ENCODE peak calls at places on chromosomes 12 and 14, in ten cellular contexts. F is NCI-H345; I is IMR-90; B is activated naive CD4-positive, alpha-beta T cell treated with anti-CD3 and anti-CD28 coated beads, Interleukin-2, amount 10 ng/mL, durations not matched to agents 7 days and 5 days; Q is NCI-H446; E is NCI-H460; M is stimulated activated CD4-positive, alpha-beta T cell treated with anti-CD3 and anti-CD28 coated beads, Interleukin-1b, Interleukin-23, amount 100 ng/mL, for 24 hours; U is kidney tubule cell; Z is cardiac fibroblast; S is T-helper 1 cell. J is an unnamed sample.

GRCh38 chr12:55908726-55909512 is 18.8 kb downstream of the PYM1 start:
- DNase-seq in F (no peak), I (peak; percentile 51), B (no peak), Q (no peak), E (no peak), M (no peak), U (no peak), Z (peak; percentile 56), S (no peak), J (no peak)

GRCh38 chr12:2341871-2342270 is 289.1 kb downstream of the CACNA1C start:
- DNase-seq in F (no peak), I (peak; percentile 89), B (no peak), Q (no peak), E (no peak), M (no peak), U (peak; percentile 49), Z (peak; percentile 79), S (no peak), J (no peak)

GRCh38 chr14:60266021-60266937 is 17.3 kb downstream of the PPM1A start:
- DNase-seq in F (no peak), I (no peak), B (peak; percentile 30), Q (peak; percentile 3), E (no peak), M (no peak), U (no peak), Z (peak; percentile 48), S (no peak), J (no peak)

GRCh38 chr12:3238196-3238595 is 161.0 kb downstream of the TSPAN9 start:
- DNase-seq in F (no peak), I (no peak), B (no peak), Q (no peak), E (no peak), M (no peak), U (no peak), Z (no peak), S (no peak), J (no peak)

GRCh38 chr14:69614592-69614991 is 3.2 kb downstream of the SUSD6 start:
- DNase-seq in F (no peak), I (no peak), B (no peak), Q (no peak), E (no peak), M (no peak), U (peak; percentile 32), Z (no peak), S (no peak), J (no peak)

GRCh38 chr12:107091381-107091780 is 2.0 kb downstream of the CRY1 start:
- DNase-seq in F (no peak), I (peak; percentile 64), B (no peak), Q (peak; percentile 15), E (peak; percentile 16), M (no peak), U (peak; percentile 60), Z (peak; percentile 82), S (no peak), J (no peak)

GRCh38 chr14:24848427-24848826 is 201.5 kb downstream of the STXBP6 start:
- DNase-seq in F (no peak), I (peak; percentile 76), B (no peak), Q (no peak), E (no peak), M (no peak), U (no peak), Z (peak; percentile 79), S (no peak), J (no peak)

GRCh38 chr12:46292754-46293402 is 24.0 kb upstream of the SLC38A1 start:
- DNase-seq in F (no peak), I (no peak), B (no peak), Q (no peak), E (no peak), M (no peak), U (no peak), Z (peak; percentile 46), S (no peak), J (no peak)

GRCh38 chr14:85536835-85537195 is 6.9 kb downstream of the FLRT2 start:
- DNase-seq in F (peak; percentile 49), I (peak; percentile 53), B (no peak), Q (no peak), E (no peak), M (no peak), U (no peak), Z (peak; percentile 51), S (no peak), J (no peak)

GRCh38 chr12:116236148-116236731 is 41.3 kb downstream of the MED13L start:
- DNase-seq in F (peak; percentile 47), I (peak; percentile 54), B (peak; percentile 62), Q (peak; percentile 17), E (peak; percentile 51), M (no peak), U (peak; percentile 56), Z (peak; percentile 73), S (no peak), J (no peak)

GRCh38 chr14:61147369-61147897 is 133.7 kb downstream of the TMEM30B start:
- DNase-seq in F (no peak), I (peak; percentile 84), B (no peak), Q (no peak), E (no peak), M (no peak), U (no peak), Z (peak; percentile 67), S (no peak), J (no peak)

GRCh38 chr14:63737582-63738006 is 9.7 kb upstream of the SGPP1 start:
- DNase-seq in F (no peak), I (no peak), B (peak; percentile 40), Q (no peak), E (no peak), M (no peak), U (no peak), Z (no peak), S (no peak), J (no peak)

GRCh38 chr14:95662376-95663186 is 23.6 kb upstream of the TCL1B start:
- DNase-seq in F (peak; percentile 20), I (no peak), B (no peak), Q (no peak), E (no peak), M (no peak), U (peak; percentile 21), Z (no peak), S (no peak), J (no peak)

GRCh38 chr12:57166971-57167371 is 19.6 kb upstream of the LRP1-AS start:
- DNase-seq in F (no peak), I (peak; percentile 90), B (no peak), Q (no peak), E (no peak), M (peak; percentile 55), U (peak; percentile 84), Z (peak; percentile 92), S (no peak), J (no peak)

GRCh38 chr12:12723681-12724420 is 6.7 kb downstream of the CDKN1B start:
- DNase-seq in F (peak; percentile 31), I (peak; percentile 25), B (peak; percentile 55), Q (no peak), E (no peak), M (no peak), U (peak; percentile 36), Z (peak; percentile 36), S (no peak), J (peak; percentile 27)

GRCh38 chr12:4997939-4998338 is 45.7 kb upstream of the KCNA5 start:
- DNase-seq in F (peak; percentile 37), I (peak; percentile 83), B (no peak), Q (peak; percentile 94), E (no peak), M (no peak), U (peak; percentile 91), Z (peak; percentile 82), S (no peak), J (no peak)

GRCh38 chr14:64841772-64842490 is 37.8 kb downstream of the SPTB start:
- DNase-seq in F (no peak), I (no peak), B (no peak), Q (no peak), E (no peak), M (no peak), U (no peak), Z (no peak), S (no peak), J (no peak)

GRCh38 chr12:103745962-103746361 is 95.1 kb downstream of the NT5DC3 start:
- DNase-seq in F (no peak), I (no peak), B (no peak), Q (no peak), E (no peak), M (no peak), U (no peak), Z (no peak), S (no peak), J (no peak)

GRCh38 chr14:55107766-55108554 is 21.1 kb upstream of the LGALS3 start:
- DNase-seq in F (no peak), I (peak; percentile 98), B (peak; percentile 24), Q (no peak), E (no peak), M (no peak), U (peak; percentile 91), Z (peak; percentile 98), S (no peak), J (no peak)

GRCh38 chr14:104724407-104724980 is 465 bp downstream of the ADSS1 start:
- DNase-seq in F (no peak), I (no peak), B (peak; percentile 50), Q (no peak), E (no peak), M (no peak), U (peak; percentile 44), Z (no peak), S (no peak), J (no peak)

GRCh38 chr12:46944104-46944503 is 118.3 kb upstream of the SLC38A4 start:
- DNase-seq in F (no peak), I (peak; percentile 82), B (no peak), Q (no peak), E (peak; percentile 20), M (no peak), U (peak; percentile 76), Z (peak; percentile 82), S (no peak), J (no peak)

GRCh38 chr12:102631274-102631673 is 150.9 kb upstream of the IGF1 start:
- DNase-seq in F (no peak), I (peak; percentile 82), B (no peak), Q (no peak), E (peak; percentile 19), M (no peak), U (peak; percentile 80), Z (peak; percentile 48), S (no peak), J (no peak)

GRCh38 chr14:85483037-85483436 is 46.9 kb upstream of the FLRT2 start:
- DNase-seq in F (no peak), I (no peak), B (no peak), Q (no peak), E (no peak), M (no peak), U (no peak), Z (no peak), S (no peak), J (no peak)

GRCh38 chr12:83763425-83763824 is 1076.7 kb downstream of the TMTC2 start:
- DNase-seq in F (no peak), I (no peak), B (no peak), Q (no peak), E (no peak), M (no peak), U (peak; percentile 39), Z (no peak), S (no peak), J (no peak)

GRCh38 chr12:131928080-131928764 is 854 bp upstream of the PUS1 start:
- DNase-seq in F (no peak), I (peak; percentile 30), B (no peak), Q (no peak), E (no peak), M (peak; percentile 29), U (no peak), Z (peak; percentile 26), S (no peak), J (no peak)

GRCh38 chr12:122051231-122051876 is 27.2 kb upstream of the MLXIP start:
- DNase-seq in F (no peak), I (peak; percentile 44), B (no peak), Q (no peak), E (no peak), M (no peak), U (peak; percentile 23), Z (peak; percentile 30), S (no peak), J (no peak)

GRCh38 chr12:93883436-93884154 is 206.4 kb downstream of the CRADD start:
- DNase-seq in F (no peak), I (peak; percentile 85), B (no peak), Q (no peak), E (no peak), M (no peak), U (peak; percentile 69), Z (peak; percentile 94), S (no peak), J (peak; percentile 5)

GRCh38 chr12:2877959-2878732 is 1.1 kb downstream of the RHNO1 start:
- DNase-seq in F (peak; percentile 54), I (peak; percentile 53), B (no peak), Q (no peak), E (no peak), M (no peak), U (peak; percentile 49), Z (peak; percentile 35), S (no peak), J (no peak)